ENCODE peak calls at places on chromosomes 12 and 14, in six cellular contexts. C is mesendoderm; L is A673; Y is pancreas; R is CD4-positive, alpha-beta memory T cell; O is body of pancreas. I is an unnamed sample. For H3K36me3, the result is how much of the 10 kb centered on the place peaks cover.

GRCh38 chr12:92290016-92290685 is 144.5 kb upstream of the BTG1 start:
- DNase-seq in Y (no peak), R (no peak), O (no peak), C (no peak), L (peak), I (no peak)

GRCh38 chr12:72011374-72011773 is 72.7 kb downstream of the TPH2 start:
- DNase-seq in O (no peak), R (no peak), C (no peak), L (no peak), Y (no peak), I (no peak)

GRCh38 chr12:132506730-132507538 is 17.0 kb downstream of the FBRSL1 start:
- DNase-seq in R (peak), C (peak), O (peak), Y (peak), L (peak), I (no peak)

GRCh38 chr14:61126083-61126962 is 145.3 kb downstream of the SLC38A6 start:
- DNase-seq in R (no peak), C (no peak), Y (no peak), O (no peak), L (no peak), I (no peak)

GRCh38 chr12:80607361-80608135 is 99.9 kb upstream of the MYF6 start:
- DNase-seq in R (no peak), Y (no peak), C (no peak), L (peak), O (no peak), I (no peak)

GRCh38 chr12:106582661-106583577 is at the start of gene RFX4:
- DNase-seq in O (no peak), L (peak), Y (no peak), C (peak), R (no peak), I (peak)

GRCh38 chr14:44963775-44964380 is 1.9 kb downstream of the TOGARAM1 start:
- DNase-seq in Y (no peak), O (no peak), C (peak), R (no peak), L (no peak), I (peak)

GRCh38 chr14:78253986-78254385 is 83.8 kb downstream of the NRXN3 start:
- DNase-seq in C (no peak), L (peak), R (no peak), O (no peak), Y (no peak), I (no peak)

GRCh38 chr12:47318963-47319362 is 239.2 kb upstream of the AMIGO2 start:
- DNase-seq in L (no peak), Y (no peak), C (no peak), O (no peak), R (no peak), I (no peak)

GRCh38 chr12:124307556-124307825 is 12.6 kb downstream of the RFLNA start:
- DNase-seq in L (no peak), C (no peak), O (no peak), R (no peak), Y (no peak), I (no peak)

GRCh38 chr12:2958432-2959193 is 584 bp upstream of the TEAD4 start:
- DNase-seq in O (peak), L (peak), C (peak), Y (peak), R (no peak), I (peak)

GRCh38 chr12:1852076-1852475 is 31.7 kb downstream of the LRTM2 start:
- DNase-seq in Y (no peak), R (no peak), O (no peak), C (no peak), L (no peak), I (no peak)

GRCh38 chr14:54166049-54166950 is 209.7 kb upstream of the BMP4 start:
- DNase-seq in Y (no peak), O (no peak), R (no peak), L (no peak), C (no peak), I (no peak)

GRCh38 chr12:42426733-42427132 is 100.8 kb downstream of the PPHLN1 start:
- DNase-seq in R (no peak), O (no peak), Y (no peak), L (peak), C (peak), I (peak)

GRCh38 chr14:63045612-63046320 is 508 bp upstream of the KCNH5 start:
- DNase-seq in C (peak), R (no peak), Y (peak), L (peak), O (peak), I (peak)

GRCh38 chr14:81172881-81173280 is 47.9 kb downstream of the GTF2A1 start:
- DNase-seq in R (no peak), O (no peak), Y (no peak), C (no peak), L (no peak), I (no peak)

GRCh38 chr12:47742253-47742825 is 16.3 kb downstream of the RAPGEF3 start:
- DNase-seq in Y (no peak), R (peak), C (peak), L (no peak), O (peak), I (peak)

GRCh38 chr12:24948452-24948815 is 467 bp downstream of the BCAT1 start:
- DNase-seq in L (peak), C (peak), R (no peak), Y (no peak), O (no peak), I (peak)

GRCh38 chr14:92040431-92041040 is 677 bp upstream of the TRIP11 start:
- DNase-seq in L (peak), C (peak), O (peak), R (no peak), Y (peak), I (no peak)

GRCh38 chr14:100979780-100980179 is 76.3 kb upstream of the RTL1 start:
- DNase-seq in C (no peak), Y (no peak), R (no peak), O (no peak), L (no peak), I (no peak)
- H3K36me3 ChIP-seq in C (under half), Y (under half), R (under half), O (under half), L (under half), I (under half)

GRCh38 chr14:72980863-72981262 is 46.0 kb downstream of the ZFYVE1 start:
- DNase-seq in Y (no peak), O (no peak), L (no peak), R (no peak), C (no peak), I (no peak)
- H3K36me3 ChIP-seq in Y (under half), O (under half), L (under half), R (under half), C (under half), I (under half)

DNA sequence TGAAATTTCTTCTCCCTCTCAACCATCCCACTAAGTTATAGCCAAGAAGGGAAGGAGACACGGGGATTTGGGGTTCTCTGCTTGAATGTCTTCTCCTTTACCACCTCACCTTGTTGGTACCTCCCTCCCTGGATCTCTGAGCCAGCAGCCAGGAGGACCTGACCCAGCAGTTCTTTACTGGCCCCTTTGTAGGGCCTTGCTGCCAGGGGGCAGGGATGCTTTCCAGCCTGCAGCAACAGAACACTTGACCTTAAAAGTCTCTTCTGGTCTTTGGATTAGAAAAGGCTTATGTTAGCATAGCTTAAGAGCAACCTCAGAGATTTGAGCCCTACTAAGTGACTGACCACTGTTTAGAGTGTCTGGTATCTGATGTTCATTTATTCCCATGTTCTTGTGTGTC is 10.4 kb downstream of the MLEC start:
- DNase-seq in O (no peak), R (no peak), C (no peak), L (no peak), Y (no peak), I (no peak)
- H3K36me3 ChIP-seq in O (under half), R (half or more), C (under half), L (half or more), Y (under half), I (under half)

DNA sequence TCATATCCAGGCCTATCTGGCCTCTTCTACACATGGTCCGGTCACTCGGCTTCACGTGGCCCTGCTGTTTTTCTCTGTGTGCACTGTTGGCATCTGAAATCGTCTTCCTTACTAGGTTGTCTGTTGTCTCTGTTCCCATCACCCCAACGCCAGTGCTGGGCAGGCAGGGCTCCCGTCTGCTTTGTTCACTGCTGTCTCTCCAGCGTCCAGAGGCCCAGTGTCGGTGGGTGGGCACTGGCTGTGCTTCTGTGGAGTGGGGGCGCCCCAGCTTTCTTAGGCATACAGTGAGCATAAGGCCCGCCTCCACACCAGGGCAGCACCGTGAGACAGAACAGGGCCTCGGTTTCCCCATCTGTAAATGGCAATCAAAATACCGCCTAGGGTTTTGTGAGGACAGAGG is 153.1 kb downstream of the BCL11B start:
- DNase-seq in O (no peak), C (no peak), R (no peak), Y (no peak), L (no peak), I (no peak)
- H3K36me3 ChIP-seq in O (under half), C (under half), R (under half), Y (under half), L (under half), I (under half)

GRCh38 chr12:130809791-130810190 is 29.3 kb downstream of the STX2 start:
- DNase-seq in C (no peak), Y (no peak), R (no peak), O (no peak), L (no peak), I (no peak)
- H3K36me3 ChIP-seq in C (under half), Y (under half), R (under half), O (under half), L (under half), I (under half)

DNA sequence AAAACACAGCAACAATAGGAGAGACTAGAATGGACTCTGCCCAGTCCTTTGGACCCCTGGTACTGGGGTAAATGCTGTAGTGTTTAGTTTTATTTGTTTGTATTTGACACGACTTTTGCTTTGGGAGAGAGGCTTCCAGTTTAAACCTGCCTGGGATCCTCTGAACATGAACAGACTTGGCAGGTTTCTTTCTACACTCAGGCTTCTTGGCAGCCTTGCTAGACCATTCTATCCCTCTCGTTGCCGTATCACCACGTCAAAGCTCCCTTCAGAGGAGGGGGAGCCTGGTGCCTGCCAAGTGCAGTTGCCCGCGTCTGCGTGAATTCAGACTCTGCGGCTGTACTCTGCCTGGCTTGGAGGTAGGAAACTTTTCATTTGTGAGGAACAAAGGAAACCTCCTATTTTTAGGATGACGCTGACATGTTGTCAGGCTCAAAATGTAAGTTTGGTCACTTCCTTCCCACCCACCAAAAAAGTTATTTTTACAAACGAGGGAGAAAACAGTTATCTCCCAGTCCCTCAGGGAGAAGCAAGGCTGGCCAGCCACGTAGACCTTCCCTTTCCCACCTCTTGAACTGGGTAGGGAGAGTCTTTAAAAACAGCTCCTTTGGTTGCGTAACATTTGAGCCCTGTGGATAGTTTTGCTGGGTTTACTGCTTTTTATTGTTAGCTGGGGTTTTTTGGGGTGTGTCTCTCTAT is 26.0 kb downstream of the CD9 start:
- DNase-seq in R (no peak), C (no peak), O (peak), Y (no peak), L (no peak), I (no peak)
- H3K36me3 ChIP-seq in R (under half), C (under half), O (under half), Y (under half), L (under half), I (under half)

DNA sequence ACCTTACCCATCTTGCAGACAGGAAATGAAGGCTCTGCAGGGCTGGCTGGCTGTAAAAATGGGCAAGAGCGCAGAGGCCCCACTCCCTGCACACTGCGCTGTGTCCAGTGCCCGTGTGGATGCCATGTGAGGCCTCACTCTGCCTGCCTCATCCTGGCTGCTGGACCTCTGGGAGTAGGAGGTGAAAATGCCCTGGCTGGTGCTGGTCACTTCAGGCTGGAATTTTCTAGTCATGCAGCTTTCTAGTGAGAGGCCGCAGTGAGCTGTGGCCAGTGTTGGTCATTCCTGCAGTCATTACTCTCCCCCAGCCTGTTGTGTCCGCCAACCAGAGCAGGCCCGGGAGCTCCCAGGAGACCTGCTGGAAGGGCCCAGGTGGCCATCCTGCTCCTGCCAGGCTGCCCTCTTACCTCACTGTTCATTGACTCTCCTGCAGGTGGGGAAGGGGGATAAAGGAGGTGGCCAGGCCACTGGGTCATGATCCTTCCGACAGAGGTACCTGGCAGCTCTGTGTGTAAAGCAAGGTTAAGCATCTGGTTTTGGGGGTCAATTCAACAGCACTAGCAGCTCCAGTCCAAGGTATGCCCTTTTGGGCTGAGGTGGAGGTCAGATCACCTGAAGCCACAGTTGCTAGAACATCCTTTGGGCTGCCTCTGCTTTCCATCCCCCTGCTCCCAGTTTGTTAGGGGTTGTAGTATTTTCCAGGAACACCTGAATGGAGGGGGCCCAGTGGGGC is 39.8 kb downstream of the SH2B3 start:
- DNase-seq in R (no peak), L (no peak), C (no peak), O (peak), Y (peak), I (no peak)
- H3K36me3 ChIP-seq in R (under half), L (half or more), C (under half), O (under half), Y (under half), I (under half)

GRCh38 chr12:46237381-46238045 is 31.3 kb downstream of the SLC38A1 start:
- DNase-seq in C (no peak), Y (no peak), O (no peak), L (no peak), R (no peak), I (no peak)
- H3K36me3 ChIP-seq in C (under half), Y (under half), O (under half), L (under half), R (under half), I (under half)

GRCh38 chr14:51704465-51705050 is 52.8 kb downstream of the FRMD6 start:
- DNase-seq in R (no peak), Y (no peak), O (no peak), C (peak), L (no peak), I (no peak)

GRCh38 chr14:51697848-51698247 is 46.1 kb downstream of the FRMD6 start:
- DNase-seq in C (no peak), O (no peak), L (no peak), R (no peak), Y (no peak), I (no peak)

GRCh38 chr14:51703787-51704186 is 52.1 kb downstream of the FRMD6 start:
- DNase-seq in C (no peak), Y (no peak), O (no peak), L (no peak), R (no peak), I (no peak)

GRCh38 chr14:51701956-51702355 is 50.2 kb downstream of the FRMD6 start:
- DNase-seq in O (no peak), L (no peak), R (no peak), Y (no peak), C (peak), I (no peak)
- H3K36me3 ChIP-seq in O (under half), L (under half), R (under half), Y (under half), C (under half), I (under half)

GRCh38 chr12:68761442-68761812 is 15.5 kb downstream of the SLC35E3 start:
- DNase-seq in Y (no peak), L (no peak), O (no peak), R (no peak), C (no peak), I (no peak)
- H3K36me3 ChIP-seq in Y (under half), L (under half), O (under half), R (under half), C (under half), I (under half)